ENCODE peak calls at places on chromosomes 4 and X, in five cellular contexts. K, S, Y, J and T are unnamed samples.

GRCh38 chrX:154366666-154367055 is 7.8 kb downstream of the FLNA start:
- ATAC-seq in K (no peak), S (no peak), Y (no peak), J (peak; percentile 26), T (no peak)

GRCh38 chrX:79065696-79066095 is 78.8 kb upstream of the GPR174 start:
- ATAC-seq in K (no peak), S (no peak), Y (peak; percentile 35), J (no peak), T (peak; percentile 97)

GRCh38 chr4:146998157-146998556 is 52.5 kb upstream of the TTC29 start:
- ATAC-seq in K (no peak), S (no peak), Y (no peak), J (no peak), T (peak; percentile 20)

GRCh38 chrX:152450076-152450475 is 1.0 kb downstream of the GABRA3 start:
- ATAC-seq in K (no peak), S (no peak), Y (no peak), J (no peak), T (no peak)

GRCh38 chrX:48003367-48003757 is 427 bp downstream of the ZNF182 start:
- ATAC-seq in K (peak; percentile 14), S (peak; percentile 6), Y (peak; percentile 10), J (peak; percentile 9), T (peak; percentile 49)

GRCh38 chr4:125390126-125390525 is 75.4 kb downstream of the FAT4 start:
- ATAC-seq in K (peak; percentile 99), S (no peak), Y (no peak), J (peak; percentile 84), T (no peak)

GRCh38 chr4:7828926-7829325 is 110.7 kb downstream of the AFAP1 start:
- ATAC-seq in K (no peak), S (no peak), Y (peak; percentile 40), J (no peak), T (no peak)

GRCh38 chr4:148634476-148634875 is 192.3 kb upstream of the NR3C2 start:
- ATAC-seq in K (no peak), S (no peak), Y (no peak), J (no peak), T (no peak)

GRCh38 chr4:179051211-179051610 is 1609.0 kb upstream of the AGA start:
- ATAC-seq in K (no peak), S (no peak), Y (no peak), J (no peak), T (no peak)

GRCh38 chr4:119559044-119559647 is 69.5 kb downstream of the PDE5A start:
- ATAC-seq in K (no peak), S (no peak), Y (no peak), J (no peak), T (no peak)

GRCh38 chrX:3743821-3744439 is 30.5 kb upstream of the PRKX start:
- ATAC-seq in K (no peak), S (peak; percentile 83), Y (peak; percentile 96), J (no peak), T (no peak)

GRCh38 chr4:167581449-167581965 is 347.2 kb upstream of the SPOCK3 start:
- ATAC-seq in K (no peak), S (no peak), Y (no peak), J (no peak), T (peak; percentile 51)

GRCh38 chrX:74111245-74111644 is 192.7 kb upstream of the ZCCHC13 start:
- ATAC-seq in K (no peak), S (no peak), Y (no peak), J (no peak), T (no peak)

GRCh38 chr4:142156246-142156645 is 519.9 kb downstream of the IL15 start:
- ATAC-seq in K (no peak), S (no peak), Y (no peak), J (no peak), T (no peak)

GRCh38 chr4:98646422-98646821 is 12.0 kb downstream of the TSPAN5 start:
- ATAC-seq in K (no peak), S (no peak), Y (no peak), J (no peak), T (no peak)

GRCh38 chr4:55793479-55793878 is 26.1 kb upstream of the EXOC1L start:
- ATAC-seq in K (peak; percentile 40), S (no peak), Y (no peak), J (no peak), T (peak; percentile 37)

GRCh38 chrX:41412261-41413167 is 34.6 kb upstream of the NYX start:
- ATAC-seq in K (peak; percentile 91), S (no peak), Y (no peak), J (no peak), T (no peak)

GRCh38 chr4:40587826-40588225 is 41.8 kb downstream of the RBM47 start:
- ATAC-seq in K (peak; percentile 63), S (no peak), Y (no peak), J (peak; percentile 23), T (no peak)

GRCh38 chr4:55346851-55347255 is 811 bp downstream of the SRD5A3 start:
- ATAC-seq in K (peak; percentile 1), S (no peak), Y (no peak), J (peak; percentile 7), T (no peak)

GRCh38 chrX:103716967-103717366 is 6.3 kb downstream of the TMEM31 start:
- ATAC-seq in K (peak; percentile 69), S (no peak), Y (no peak), J (peak; percentile 35), T (no peak)

GRCh38 chr4:178427663-178428062 is 985.4 kb upstream of the AGA start:
- ATAC-seq in K (no peak), S (no peak), Y (no peak), J (no peak), T (no peak)